ENCODE peak calls at places on chromosomes 7 and 10, in nine cellular contexts. O, P, A, V, Y, M, N, H and C are unnamed samples.

GRCh38 chr7:155206286-155207020 is 91.2 kb upstream of the INSIG1 start:
- DNase-seq in H (no peak), M (no peak), Y (peak), N (peak), A (peak), P (peak), O (no peak), V (peak), C (peak)

GRCh38 chr7:133705596-133705995 is 421.5 kb upstream of the LRGUK start:
- DNase-seq in N (no peak), Y (no peak), A (no peak), M (no peak), V (no peak), H (no peak), P (no peak), O (no peak), C (no peak)

GRCh38 chr10:18204050-18204449 is 63.8 kb downstream of the CACNB2 start:
- DNase-seq in P (no peak), Y (no peak), H (no peak), V (peak), A (no peak), O (no peak), N (no peak), M (no peak), C (no peak)

GRCh38 chr7:92698237-92698841 is 108.1 kb upstream of the FAM133B start:
- DNase-seq in P (no peak), N (no peak), Y (no peak), A (no peak), V (no peak), M (peak), O (no peak), H (no peak), C (no peak)

GRCh38 chr10:101050206-101051069 is 11.4 kb upstream of the KAZALD1 start:
- DNase-seq in A (peak), Y (peak), P (peak), V (peak), H (peak), N (peak), O (peak), M (peak), C (no peak)

GRCh38 chr7:44378744-44379143 is 53.4 kb upstream of the CAMK2B start:
- DNase-seq in H (no peak), V (no peak), O (no peak), A (no peak), Y (no peak), N (no peak), M (no peak), P (no peak), C (no peak)

GRCh38 chr7:25262586-25262985 is 34.3 kb upstream of the NPVF start:
- DNase-seq in P (no peak), V (no peak), O (no peak), A (no peak), Y (no peak), N (no peak), M (no peak), H (no peak), C (no peak)

GRCh38 chr7:51278797-51279196 is 37.8 kb downstream of the COBL start:
- DNase-seq in O (no peak), V (no peak), A (no peak), N (no peak), H (no peak), Y (no peak), P (no peak), M (no peak), C (no peak)

GRCh38 chr10:31101123-31101522 is 69.5 kb upstream of the ZNF438 start:
- DNase-seq in P (no peak), O (no peak), N (peak), M (no peak), H (no peak), V (no peak), A (peak), Y (peak), C (no peak)

GRCh38 chr7:24821045-24821853 is 64.0 kb upstream of the GSDME start:
- DNase-seq in M (no peak), H (peak), A (peak), Y (peak), N (peak), P (peak), O (no peak), V (peak), C (peak)

GRCh38 chr10:43845121-43845520 is 196.4 kb upstream of the ZNF32 start:
- DNase-seq in P (no peak), H (no peak), Y (no peak), V (no peak), M (no peak), A (no peak), N (no peak), O (no peak), C (no peak)

GRCh38 chr7:130560972-130561371 is 69.1 kb downstream of the MEST start:
- DNase-seq in N (no peak), O (no peak), M (no peak), P (peak), V (no peak), A (no peak), Y (no peak), H (no peak), C (no peak)

GRCh38 chr7:105713488-105714465 is 132.5 kb upstream of the EFCAB10 start:
- DNase-seq in O (no peak), P (no peak), N (no peak), A (no peak), V (no peak), M (no peak), H (no peak), Y (no peak), C (no peak)

GRCh38 chr7:115635367-115635766 is 395.2 kb downstream of the TFEC start:
- DNase-seq in V (no peak), O (no peak), M (no peak), N (no peak), P (no peak), H (no peak), A (no peak), Y (no peak), C (no peak)

GRCh38 chr7:152924826-152925411 is 165.4 kb downstream of the ACTR3B start:
- DNase-seq in P (no peak), N (no peak), H (no peak), Y (no peak), M (no peak), O (peak), V (no peak), A (no peak), C (no peak)

GRCh38 chr10:48931188-48931587 is 8.5 kb downstream of the LRRC18 start:
- DNase-seq in M (no peak), N (no peak), H (no peak), P (no peak), O (peak), A (no peak), Y (no peak), V (no peak), C (no peak)

GRCh38 chr10:34124522-34125035 is 690.5 kb downstream of the PARD3 start:
- DNase-seq in Y (no peak), N (no peak), V (no peak), A (no peak), O (no peak), P (no peak), H (no peak), M (no peak), C (no peak)

GRCh38 chr7:115840702-115841101 is 189.9 kb downstream of the TFEC start:
- DNase-seq in P (no peak), M (no peak), N (no peak), A (no peak), V (no peak), Y (no peak), O (no peak), H (no peak), C (no peak)

GRCh38 chr10:132452216-132452650 is 55.2 kb downstream of the PWWP2B start:
- DNase-seq in A (no peak), P (no peak), O (no peak), M (no peak), H (no peak), Y (no peak), V (no peak), N (peak), C (no peak)

GRCh38 chr7:30143748-30144251 is 9.0 kb downstream of the MTURN start:
- DNase-seq in P (no peak), V (no peak), N (no peak), M (no peak), Y (peak), A (no peak), O (no peak), H (no peak), C (no peak)

GRCh38 chr10:120953897-120954296 is 102.7 kb downstream of the WDR11 start:
- DNase-seq in M (no peak), O (no peak), Y (no peak), H (no peak), P (no peak), N (no peak), A (no peak), V (no peak), C (no peak)

GRCh38 chr7:6228363-6228762 is 44.1 kb downstream of the CYTH3 start:
- DNase-seq in M (no peak), Y (no peak), O (no peak), H (no peak), N (no peak), A (no peak), V (no peak), P (no peak), C (no peak)

GRCh38 chr7:15130666-15131541 is 228.4 kb upstream of the DGKB start:
- DNase-seq in P (no peak), M (no peak), A (no peak), Y (no peak), V (no peak), O (no peak), H (no peak), N (no peak), C (no peak)

GRCh38 chr10:44402465-44403205 is 17.7 kb upstream of the CXCL12 start:
- DNase-seq in A (no peak), N (no peak), Y (no peak), V (no peak), P (no peak), M (no peak), H (no peak), O (peak), C (no peak)

GRCh38 chr10:68331455-68332258 is at the start of gene HNRNPH3:
- DNase-seq in P (peak), O (peak), H (peak), V (peak), M (peak), Y (peak), N (peak), A (peak), C (peak)

GRCh38 chr10:71687077-71687476 is 32.5 kb downstream of the C10orf105 start:
- DNase-seq in A (no peak), M (no peak), N (no peak), H (no peak), V (no peak), P (no peak), Y (no peak), O (no peak), C (no peak)

GRCh38 chr10:33507662-33508425 is 173.4 kb upstream of the NRP1 start:
- DNase-seq in H (no peak), A (no peak), M (no peak), Y (no peak), O (no peak), V (no peak), P (no peak), N (no peak), C (no peak)

GRCh38 chr7:150755473-150756099 is 18.4 kb downstream of the GIMAP5 start:
- DNase-seq in P (no peak), O (no peak), N (peak), Y (peak), A (peak), M (no peak), V (peak), H (no peak), C (no peak)

GRCh38 chr10:117661316-117661715 is 118.8 kb downstream of the EMX2 start:
- DNase-seq in Y (no peak), O (no peak), N (no peak), V (no peak), H (no peak), M (no peak), A (no peak), P (no peak), C (no peak)

GRCh38 chr10:11205026-11205772 is 187.5 kb downstream of the CELF2 start:
- DNase-seq in A (no peak), N (no peak), V (no peak), O (no peak), Y (no peak), P (no peak), H (no peak), M (no peak), C (no peak)

GRCh38 chr10:52820316-52820715 is 47.7 kb upstream of the MBL2 start:
- DNase-seq in P (no peak), Y (no peak), M (no peak), N (no peak), A (no peak), O (no peak), H (no peak), V (no peak), C (no peak)

GRCh38 chr7:106129291-106129690 is 17.2 kb upstream of the SYPL1 start:
- DNase-seq in A (no peak), N (no peak), Y (no peak), H (no peak), P (no peak), O (no peak), V (no peak), M (no peak), C (no peak)

GRCh38 chr7:151459726-151460473 is 20.0 kb upstream of the CRYGN start:
- DNase-seq in P (no peak), O (peak), A (no peak), N (no peak), M (peak), V (no peak), H (no peak), Y (no peak), C (peak)